ENCODE peak calls at places on chromosomes 7 and 10, in nine cellular contexts. U is choroid plexus epithelial cell, H is colonic mucosa, L is adrenal gland, S is right lobe of liver, R is Panc1, K is ovary, T is tibial artery, N is foreskin fibroblast. O is an unnamed sample.

GRCh38 chr10:24518981-24519597 is 204.6 kb downstream of the ARHGAP21 start:
- DNase-seq in R (peak), U (peak), N (peak), S (peak), T (no peak), H (peak), K (peak), L (peak), O (peak)

GRCh38 chr7:70530191-70530590 is 601.8 kb upstream of the GALNT17 start:
- DNase-seq in H (no peak), R (no peak), T (no peak), K (no peak), L (no peak), S (no peak), U (no peak), N (no peak), O (no peak)

GRCh38 chr10:58989486-58990039 is 186.9 kb upstream of the PHYHIPL start:
- DNase-seq in K (no peak), N (no peak), H (no peak), L (no peak), U (no peak), S (no peak), T (no peak), R (no peak), O (no peak)

GRCh38 chr10:55550241-55550640 is 749.2 kb upstream of the PCDH15 start:
- DNase-seq in K (no peak), L (no peak), H (no peak), S (no peak), T (no peak), N (no peak), R (no peak), U (peak), O (no peak)

GRCh38 chr10:116472874-116473273 is 45.2 kb downstream of the PNLIPRP3 start:
- DNase-seq in R (no peak), S (no peak), N (no peak), T (no peak), L (no peak), K (no peak), U (no peak), H (no peak), O (no peak)

GRCh38 chr10:128156999-128157755 is 31.0 kb upstream of the MKI67 start:
- DNase-seq in U (no peak), L (no peak), T (no peak), H (peak), R (no peak), K (no peak), N (no peak), S (peak), O (no peak)

GRCh38 chr7:47453093-47454056 is 128.5 kb downstream of the TNS3 start:
- DNase-seq in R (peak), L (peak), N (peak), S (peak), K (peak), T (peak), H (no peak), U (peak), O (peak)

GRCh38 chr7:73960548-73960947 is 67.4 kb upstream of the ELN start:
- DNase-seq in R (no peak), S (no peak), N (no peak), K (no peak), U (no peak), H (peak), L (no peak), T (no peak), O (no peak)

GRCh38 chr10:126196225-126196624 is 192.1 kb downstream of the ADAM12 start:
- DNase-seq in K (no peak), R (no peak), U (no peak), H (no peak), S (no peak), N (no peak), T (no peak), L (no peak), O (no peak)

GRCh38 chr7:150968056-150968455 is 10.1 kb downstream of the KCNH2 start:
- DNase-seq in U (no peak), K (no peak), L (no peak), S (no peak), T (no peak), R (no peak), N (no peak), H (no peak), O (no peak)

GRCh38 chr7:23100697-23101096 is 4.9 kb upstream of the KLHL7 start:
- DNase-seq in L (no peak), U (no peak), R (no peak), T (no peak), H (no peak), K (no peak), N (no peak), S (no peak), O (peak)

GRCh38 chr7:106057962-106058901 is 53.9 kb downstream of the SYPL1 start:
- DNase-seq in U (no peak), T (no peak), L (no peak), H (peak), R (no peak), S (no peak), K (no peak), N (peak), O (peak)

GRCh38 chr10:23063387-23064287 is 31.7 kb upstream of the MSRB2 start:
- DNase-seq in R (no peak), K (no peak), U (peak), T (no peak), S (no peak), L (no peak), H (no peak), N (peak), O (no peak)

GRCh38 chr7:38232475-38233366 is 40.7 kb downstream of the TARP start:
- DNase-seq in U (peak), R (no peak), L (no peak), H (peak), N (no peak), T (no peak), S (no peak), K (no peak), O (no peak)

GRCh38 chr10:112421731-112422130 is 25.0 kb downstream of the ZDHHC6 start:
- DNase-seq in U (peak), K (no peak), S (no peak), L (no peak), R (no peak), H (no peak), T (no peak), N (no peak), O (no peak)

GRCh38 chr7:75028299-75028698 is 45.3 kb downstream of the RCC1L start:
- DNase-seq in L (no peak), T (no peak), K (no peak), S (no peak), U (no peak), R (no peak), H (no peak), N (no peak), O (no peak)

GRCh38 chr7:80614911-80615310 is 23.5 kb upstream of the CD36 start:
- DNase-seq in U (peak), S (no peak), H (no peak), K (no peak), R (no peak), N (peak), L (no peak), T (no peak), O (no peak)

GRCh38 chr10:92204238-92204637 is 86.6 kb downstream of the CPEB3 start:
- DNase-seq in R (no peak), T (no peak), K (no peak), N (no peak), S (no peak), U (no peak), H (peak), L (no peak), O (no peak)

GRCh38 chr7:43650457-43651052 is 67.6 kb downstream of the STK17A start:
- DNase-seq in L (no peak), R (no peak), U (peak), H (no peak), S (no peak), N (peak), K (no peak), T (no peak), O (no peak)

GRCh38 chr10:114881462-114881861 is 56.5 kb upstream of the TRUB1 start:
- DNase-seq in R (no peak), H (no peak), U (peak), T (no peak), N (no peak), L (no peak), K (no peak), S (no peak), O (peak)

GRCh38 chr10:48983648-48984359 is 44.2 kb upstream of the LRRC18 start:
- DNase-seq in U (no peak), H (no peak), K (no peak), N (no peak), T (peak), S (no peak), R (no peak), L (no peak), O (no peak)

GRCh38 chr10:97016728-97017473 is 168.9 kb downstream of the SLIT1 start:
- DNase-seq in R (no peak), H (no peak), S (peak), T (peak), U (no peak), K (no peak), L (no peak), N (no peak), O (peak)
- H3K4me3 ChIP-seq in R (no peak), H (no peak), S (no peak), T (no peak), U (no peak), K (no peak), L (no peak), N (no peak), O (no peak)

GRCh38 chr10:84534168-84534567 is 205.8 kb downstream of the CCSER2 start:
- DNase-seq in L (no peak), H (no peak), U (no peak), R (no peak), T (no peak), N (no peak), K (no peak), S (no peak), O (no peak)
- TF ChIP-seq CTCF in L (no peak), H (no peak), U (peak), R (peak), T (no peak), N (no peak), K (no peak), S (no peak), O (peak)

GRCh38 chr10:51005551-51005950 is 68.7 kb upstream of the PRKG1 start:
- DNase-seq in N (no peak), R (no peak), H (no peak), K (no peak), U (no peak), L (no peak), T (no peak), S (no peak), O (no peak)
- H3K4me3 ChIP-seq in N (no peak), R (no peak), H (no peak), K (no peak), U (no peak), L (no peak), T (no peak), S (no peak), O (no peak)

GRCh38 chr10:79065853-79066252 is 2.9 kb upstream of the ZMIZ1 start:
- DNase-seq in K (no peak), H (no peak), T (no peak), S (no peak), N (no peak), R (no peak), L (no peak), U (no peak), O (no peak)
- TF ChIP-seq CTCF in K (no peak), H (no peak), T (no peak), S (no peak), N (no peak), R (no peak), L (no peak), U (no peak), O (no peak)

O was measured in endodermal cell.